ENCODE peak calls at places on chromosomes 7 and 10, in eight cellular contexts. O is kidney epithelial cell, T is mesendoderm, P is NCI-H187 treated with DMSO at 0.1 percent for 48 hours, F is pons, J is foreskin fibroblast, N is caudate nucleus, Y is lung. Q is an unnamed sample.

GRCh38 chr10:89302628-89303027 is 782 bp downstream of the IFIT2 start:
- DNase-seq in O (no peak), T (no peak), P (no peak), F (peak), J (no peak), N (no peak), Y (no peak), Q (no peak)

GRCh38 chr7:101162551-101163280 is 2.7 kb downstream of the VGF start:
- DNase-seq in O (no peak), T (peak), P (no peak), F (no peak), J (peak), N (no peak), Y (no peak), Q (no peak)

GRCh38 chr7:109094-109493 is 83.3 kb upstream of the FAM20C start:
- DNase-seq in O (no peak), T (no peak), P (no peak), F (no peak), J (no peak), N (no peak), Y (no peak), Q (no peak)

GRCh38 chr10:33414841-33415240 is 80.4 kb upstream of the NRP1 start:
- DNase-seq in O (no peak), T (no peak), P (no peak), F (no peak), J (no peak), N (no peak), Y (no peak), Q (no peak)

GRCh38 chr10:80664071-80664680 is 126.5 kb downstream of the SH2D4B start:
- DNase-seq in O (peak), T (peak), P (no peak), F (peak), J (peak), N (peak), Y (peak), Q (peak)

GRCh38 chr7:137978464-137979237 is 23.2 kb downstream of the CREB3L2 start:
- DNase-seq in O (peak), T (peak), P (no peak), F (no peak), J (peak), N (no peak), Y (no peak), Q (no peak)

GRCh38 chr7:33831389-33832118 is 73.8 kb upstream of the BMPER start:
- DNase-seq in O (no peak), T (no peak), P (no peak), F (no peak), J (no peak), N (no peak), Y (no peak), Q (no peak)

GRCh38 chr7:137454169-137455166 is 110.9 kb upstream of the PTN start:
- DNase-seq in O (no peak), T (peak), P (peak), F (peak), J (peak), N (no peak), Y (no peak), Q (no peak)

GRCh38 chr7:92609921-92610518 is 19.8 kb upstream of the FAM133B start:
- DNase-seq in O (no peak), T (peak), P (no peak), F (peak), J (no peak), N (no peak), Y (no peak), Q (no peak)

GRCh38 chr10:16853809-16854208 is 36.6 kb upstream of the RSU1 start:
- DNase-seq in O (no peak), T (no peak), P (no peak), F (no peak), J (no peak), N (no peak), Y (no peak), Q (no peak)

GRCh38 chr10:132788180-132788830 is 2.4 kb upstream of the NKX6-2 start:
- DNase-seq in O (no peak), T (peak), P (no peak), F (no peak), J (peak), N (no peak), Y (no peak), Q (no peak)

GRCh38 chr7:2932761-2933251 is 88.7 kb upstream of the GNA12 start:
- DNase-seq in O (no peak), T (no peak), P (no peak), F (no peak), J (no peak), N (no peak), Y (no peak), Q (no peak)

GRCh38 chr7:137546671-137547070 is 203.1 kb upstream of the PTN start:
- DNase-seq in O (no peak), T (no peak), P (no peak), F (no peak), J (no peak), N (no peak), Y (no peak), Q (no peak)

GRCh38 chr7:152128252-152128651 is 102.8 kb downstream of the GALNT11 start:
- DNase-seq in O (no peak), T (no peak), P (no peak), F (no peak), J (no peak), N (no peak), Y (no peak), Q (no peak)

GRCh38 chr10:5447071-5447470 is 34.7 kb downstream of the NET1 start:
- DNase-seq in O (no peak), T (no peak), P (no peak), F (no peak), J (no peak), N (no peak), Y (no peak), Q (no peak)

GRCh38 chr10:8967004-8967530 is 912.6 kb downstream of the GATA3 start:
- DNase-seq in O (no peak), T (no peak), P (no peak), F (no peak), J (peak), N (no peak), Y (no peak), Q (no peak)

GRCh38 chr10:14328881-14329280 is 1.8 kb downstream of the FRMD4A start:
- DNase-seq in O (no peak), T (no peak), P (no peak), F (no peak), J (no peak), N (no peak), Y (no peak), Q (no peak)

GRCh38 chr7:70588151-70588550 is 543.8 kb upstream of the GALNT17 start:
- DNase-seq in O (no peak), T (no peak), P (no peak), F (no peak), J (no peak), N (no peak), Y (no peak), Q (no peak)

GRCh38 chr10:6643962-6644361 is 63.9 kb upstream of the PRKCQ start:
- DNase-seq in O (no peak), T (no peak), P (no peak), F (no peak), J (no peak), N (no peak), Y (no peak), Q (no peak)

GRCh38 chr10:30437039-30437781 is 3.2 kb downstream of the MAP3K8 start:
- DNase-seq in O (no peak), T (peak), P (no peak), F (no peak), J (no peak), N (no peak), Y (peak), Q (peak)

Q was measured in effector memory CD8-positive, alpha-beta T cell.